ENCODE peak calls at places on chromosomes 11 and 22, in nine cellular contexts. U, E, W, V, R, L, M, K and Q are unnamed samples.

GRCh38 chr11:95910638-95911368 is 13.1 kb downstream of the MTMR2 start:
- DNase-seq in U (no peak), E (no peak), W (no peak), V (no peak), R (no peak), L (no peak), M (no peak), K (no peak), Q (no peak)

GRCh38 chr11:35419713-35420333 is 465 bp upstream of the SLC1A2 start:
- DNase-seq in U (no peak), E (no peak), W (no peak), V (no peak), R (no peak), L (no peak), M (no peak), K (no peak), Q (peak)

GRCh38 chr11:29801561-29801960 is 215.3 kb downstream of the KCNA4 start:
- DNase-seq in U (no peak), E (peak), W (no peak), V (no peak), R (no peak), L (no peak), M (no peak), K (no peak), Q (no peak)

GRCh38 chr11:64004590-64004984 is 18.3 kb downstream of the OTUB1 start:
- DNase-seq in U (no peak), E (no peak), W (no peak), V (no peak), R (no peak), L (no peak), M (no peak), K (no peak), Q (no peak)

GRCh38 chr11:30560345-30561106 is 25.6 kb downstream of the MPPED2 start:
- DNase-seq in U (no peak), E (peak), W (no peak), V (no peak), R (no peak), L (no peak), M (no peak), K (no peak), Q (no peak)

GRCh38 chr22:25154686-25154999 is 45.0 kb upstream of the CRYBB3 start:
- DNase-seq in U (no peak), E (no peak), W (no peak), V (no peak), R (no peak), L (no peak), M (no peak), K (no peak), Q (no peak)

GRCh38 chr11:126718319-126718718 is 282.3 kb downstream of the KIRREL3 start:
- DNase-seq in U (no peak), E (no peak), W (no peak), V (no peak), R (no peak), L (no peak), M (no peak), K (no peak), Q (no peak)

GRCh38 chr11:131977231-131977630 is 606.8 kb downstream of the NTM start:
- DNase-seq in U (no peak), E (peak), W (no peak), V (no peak), R (no peak), L (no peak), M (no peak), K (no peak), Q (no peak)

GRCh38 chr11:2860636-2861035 is 24.9 kb downstream of the CDKN1C start:
- DNase-seq in U (no peak), E (peak), W (no peak), V (no peak), R (peak), L (no peak), M (peak), K (no peak), Q (no peak)

GRCh38 chr11:62179995-62180394 is 10.0 kb upstream of the SCGB1D1 start:
- DNase-seq in U (no peak), E (no peak), W (no peak), V (no peak), R (no peak), L (no peak), M (no peak), K (no peak), Q (no peak)

GRCh38 chr11:34514597-34514996 is 1.0 kb upstream of the ELF5 start:
- DNase-seq in U (no peak), E (no peak), W (no peak), V (no peak), R (no peak), L (no peak), M (no peak), K (no peak), Q (no peak)

GRCh38 chr22:17847360-17848078 is 73.2 kb upstream of the BID start:
- DNase-seq in U (no peak), E (no peak), W (no peak), V (no peak), R (no peak), L (no peak), M (no peak), K (no peak), Q (no peak)

GRCh38 chr22:40050258-40050657 is 55.5 kb downstream of the FAM83F start:
- DNase-seq in U (no peak), E (no peak), W (no peak), V (no peak), R (no peak), L (no peak), M (no peak), K (no peak), Q (no peak)

GRCh38 chr11:6667733-6668374 is 12.2 kb upstream of the DCHS1 start:
- DNase-seq in U (no peak), E (peak), W (no peak), V (no peak), R (peak), L (no peak), M (no peak), K (no peak), Q (no peak)

GRCh38 chr11:44852159-44852707 is 98.5 kb downstream of the TP53I11 start:
- DNase-seq in U (no peak), E (no peak), W (no peak), V (no peak), R (no peak), L (no peak), M (no peak), K (no peak), Q (no peak)

GRCh38 chr11:70169136-70169535 is 34.0 kb upstream of the FADD start:
- DNase-seq in U (no peak), E (no peak), W (no peak), V (no peak), R (no peak), L (no peak), M (no peak), K (no peak), Q (no peak)

GRCh38 chr22:46061431-46062231 is 84.7 kb upstream of the WNT7B start:
- DNase-seq in U (peak), E (no peak), W (no peak), V (no peak), R (no peak), L (no peak), M (peak), K (peak), Q (peak)

GRCh38 chr22:39408807-39409206 is 9.2 kb downstream of the TAB1 start:
- DNase-seq in U (no peak), E (no peak), W (no peak), V (no peak), R (no peak), L (no peak), M (no peak), K (no peak), Q (no peak)

GRCh38 chr11:33863418-33864172 is 28.3 kb downstream of the LMO2 start:
- DNase-seq in U (peak), E (no peak), W (no peak), V (no peak), R (no peak), L (no peak), M (no peak), K (no peak), Q (no peak)

GRCh38 chr11:13098890-13099289 is 89.8 kb downstream of the RASSF10 start:
- DNase-seq in U (no peak), E (no peak), W (no peak), V (no peak), R (no peak), L (no peak), M (no peak), K (no peak), Q (no peak)

GRCh38 chr11:109914038-109914437 is 179.2 kb upstream of the ZC3H12C start:
- DNase-seq in U (no peak), E (no peak), W (no peak), V (no peak), R (no peak), L (no peak), M (no peak), K (no peak), Q (no peak)

GRCh38 chr11:77418155-77418980 is 55.5 kb downstream of the PAK1 start:
- DNase-seq in U (no peak), E (no peak), W (no peak), V (no peak), R (no peak), L (no peak), M (no peak), K (no peak), Q (no peak)

GRCh38 chr11:61922539-61922938 is 5.2 kb upstream of the RAB3IL1 start:
- DNase-seq in U (peak), E (peak), W (no peak), V (peak), R (peak), L (peak), M (no peak), K (peak), Q (peak)

GRCh38 chr11:26583550-26583949 is 11.5 kb upstream of the MUC15 start:
- DNase-seq in U (no peak), E (peak), W (no peak), V (no peak), R (peak), L (peak), M (no peak), K (no peak), Q (no peak)